ENCODE peak calls at places on chromosome 5, in eight cellular contexts. One of them, this sample, is unnamed.

GRCh38 chr5:78753093-78753531 is 104.5 kb upstream of the LHFPL2 start:
- DNase-seq in WTC11: no peak
- DNase-seq in HEK293T: no peak
- DNase-seq in H9: no peak
- DNase-seq in NCI-H82: no peak
- DNase-seq in GM13977: no peak
- DNase-seq in cardiac muscle cell: no peak
- DNase-seq in heart left ventricle: no peak
- DNase-seq in this sample: no peak

GRCh38 chr5:74500037-74500917 is 140.3 kb downstream of the ENC1 start:
- DNase-seq in WTC11: no peak
- DNase-seq in HEK293T: no peak
- DNase-seq in H9: no peak
- DNase-seq in NCI-H82: no peak
- DNase-seq in GM13977: no peak
- DNase-seq in cardiac muscle cell: no peak
- DNase-seq in heart left ventricle: no peak
- DNase-seq in this sample: no peak

GRCh38 chr5:160837749-160838593 is 14.0 kb downstream of the ATP10B start:
- DNase-seq in WTC11: no peak
- DNase-seq in HEK293T: no peak
- DNase-seq in H9: no peak
- DNase-seq in NCI-H82: no peak
- DNase-seq in GM13977: no peak
- DNase-seq in cardiac muscle cell: no peak
- DNase-seq in heart left ventricle: no peak
- DNase-seq in this sample: no peak

GRCh38 chr5:169300468-169301385 is at the start of gene SLIT3:
- DNase-seq in WTC11: peak; percentile 75
- DNase-seq in HEK293T: peak; percentile 89
- DNase-seq in H9: peak; percentile 87
- DNase-seq in NCI-H82: peak; percentile 68
- DNase-seq in GM13977: peak; percentile 40
- DNase-seq in cardiac muscle cell: peak; percentile 93
- DNase-seq in heart left ventricle: peak; percentile 61
- DNase-seq in this sample: no peak

GRCh38 chr5:21654-22233 is 70.2 kb upstream of the PLEKHG4B start:
- DNase-seq in WTC11: no peak
- DNase-seq in HEK293T: no peak
- DNase-seq in H9: no peak
- DNase-seq in NCI-H82: no peak
- DNase-seq in GM13977: no peak
- DNase-seq in cardiac muscle cell: no peak
- DNase-seq in heart left ventricle: no peak
- DNase-seq in this sample: no peak

GRCh38 chr5:55600536-55601208 is 65.9 kb upstream of the PLPP1 start:
- DNase-seq in WTC11: no peak
- DNase-seq in HEK293T: no peak
- DNase-seq in H9: no peak
- DNase-seq in NCI-H82: no peak
- DNase-seq in GM13977: peak; percentile 43
- DNase-seq in cardiac muscle cell: peak; percentile 32
- DNase-seq in heart left ventricle: peak; percentile 52
- DNase-seq in this sample: no peak

GRCh38 chr5:69231851-69232250 is 2.8 kb upstream of the CDK7 start:
- DNase-seq in WTC11: no peak
- DNase-seq in HEK293T: no peak
- DNase-seq in H9: no peak
- DNase-seq in NCI-H82: peak; percentile 33
- DNase-seq in GM13977: no peak
- DNase-seq in cardiac muscle cell: no peak
- DNase-seq in heart left ventricle: no peak
- DNase-seq in this sample: no peak

GRCh38 chr5:123947797-123948196 is 435.8 kb downstream of the CSNK1G3 start:
- DNase-seq in WTC11: no peak
- DNase-seq in HEK293T: no peak
- DNase-seq in H9: no peak
- DNase-seq in NCI-H82: no peak
- DNase-seq in GM13977: no peak
- DNase-seq in cardiac muscle cell: no peak
- DNase-seq in heart left ventricle: no peak
- DNase-seq in this sample: no peak

GRCh38 chr5:154543380-154543779 is 65.4 kb upstream of the HAND1 start:
- DNase-seq in WTC11: no peak
- DNase-seq in HEK293T: no peak
- DNase-seq in H9: no peak
- DNase-seq in NCI-H82: no peak
- DNase-seq in GM13977: no peak
- DNase-seq in cardiac muscle cell: no peak
- DNase-seq in heart left ventricle: no peak
- DNase-seq in this sample: no peak

GRCh38 chr5:136754216-136754615 is 388.9 kb upstream of the TRPC7 start:
- DNase-seq in WTC11: no peak
- DNase-seq in HEK293T: no peak
- DNase-seq in H9: no peak
- DNase-seq in NCI-H82: no peak
- DNase-seq in GM13977: no peak
- DNase-seq in cardiac muscle cell: no peak
- DNase-seq in heart left ventricle: no peak
- DNase-seq in this sample: no peak

GRCh38 chr5:78275998-78276543 is 18.4 kb downstream of the AP3B1 start:
- DNase-seq in WTC11: no peak
- DNase-seq in HEK293T: no peak
- DNase-seq in H9: no peak
- DNase-seq in NCI-H82: no peak
- DNase-seq in GM13977: no peak
- DNase-seq in cardiac muscle cell: no peak
- DNase-seq in heart left ventricle: no peak
- DNase-seq in this sample: no peak

GRCh38 chr5:99004960-99005359 is 76.2 kb upstream of the CHD1 start:
- DNase-seq in WTC11: no peak
- DNase-seq in HEK293T: no peak
- DNase-seq in H9: no peak
- DNase-seq in NCI-H82: no peak
- DNase-seq in GM13977: peak; percentile 64
- DNase-seq in cardiac muscle cell: no peak
- DNase-seq in heart left ventricle: no peak
- DNase-seq in this sample: peak; percentile 21

GRCh38 chr5:96048763-96049162 is 87.1 kb upstream of the ELL2 start:
- DNase-seq in WTC11: peak; percentile 29
- DNase-seq in HEK293T: peak; percentile 12
- DNase-seq in H9: peak; percentile 58
- DNase-seq in NCI-H82: peak; percentile 33
- DNase-seq in GM13977: no peak
- DNase-seq in cardiac muscle cell: no peak
- DNase-seq in heart left ventricle: no peak
- DNase-seq in this sample: no peak

GRCh38 chr5:153636713-153637112 is 146.2 kb downstream of the GRIA1 start:
- DNase-seq in WTC11: no peak
- DNase-seq in HEK293T: no peak
- DNase-seq in H9: no peak
- DNase-seq in NCI-H82: no peak
- DNase-seq in GM13977: no peak
- DNase-seq in cardiac muscle cell: no peak
- DNase-seq in heart left ventricle: no peak
- DNase-seq in this sample: no peak

GRCh38 chr5:9149988-9150387 is 395.9 kb downstream of the SEMA5A start:
- DNase-seq in WTC11: no peak
- DNase-seq in HEK293T: no peak
- DNase-seq in H9: no peak
- DNase-seq in NCI-H82: no peak
- DNase-seq in GM13977: no peak
- DNase-seq in cardiac muscle cell: no peak
- DNase-seq in heart left ventricle: no peak
- DNase-seq in this sample: no peak

GRCh38 chr5:59097116-59097515 is 514.2 kb downstream of the RAB3C start:
- DNase-seq in WTC11: no peak
- DNase-seq in HEK293T: no peak
- DNase-seq in H9: no peak
- DNase-seq in NCI-H82: no peak
- DNase-seq in GM13977: no peak
- DNase-seq in cardiac muscle cell: no peak
- DNase-seq in heart left ventricle: no peak
- DNase-seq in this sample: no peak

GRCh38 chr5:57825026-57825683 is 342.5 kb upstream of the ACTBL2 start:
- DNase-seq in WTC11: no peak
- DNase-seq in HEK293T: peak; percentile 7
- DNase-seq in H9: no peak
- DNase-seq in NCI-H82: no peak
- DNase-seq in GM13977: no peak
- DNase-seq in cardiac muscle cell: no peak
- DNase-seq in heart left ventricle: no peak
- DNase-seq in this sample: no peak

GRCh38 chr5:96651948-96652753 is 10.0 kb upstream of the CAST start:
- DNase-seq in WTC11: peak; percentile 48
- DNase-seq in HEK293T: peak; percentile 61
- DNase-seq in H9: peak; percentile 47
- DNase-seq in NCI-H82: peak; percentile 27
- DNase-seq in GM13977: no peak
- DNase-seq in cardiac muscle cell: no peak
- DNase-seq in heart left ventricle: no peak
- DNase-seq in this sample: no peak

GRCh38 chr5:163105456-163105855 is 331.9 kb upstream of the CCNG1 start:
- DNase-seq in WTC11: no peak
- DNase-seq in HEK293T: no peak
- DNase-seq in H9: no peak
- DNase-seq in NCI-H82: no peak
- DNase-seq in GM13977: no peak
- DNase-seq in cardiac muscle cell: no peak
- DNase-seq in heart left ventricle: no peak
- DNase-seq in this sample: no peak

GRCh38 chr5:176364765-176365662 is at the start of gene ARL10:
- DNase-seq in WTC11: peak; percentile 37
- DNase-seq in HEK293T: peak; percentile 77
- DNase-seq in H9: peak; percentile 43
- DNase-seq in NCI-H82: peak; percentile 59
- DNase-seq in GM13977: peak; percentile 85
- DNase-seq in cardiac muscle cell: peak; percentile 63
- DNase-seq in heart left ventricle: peak; percentile 47
- DNase-seq in this sample: peak; percentile 56

GRCh38 chr5:42715791-42716190 is 40.8 kb upstream of the CCDC152 start:
- DNase-seq in WTC11: no peak
- DNase-seq in HEK293T: no peak
- DNase-seq in H9: no peak
- DNase-seq in NCI-H82: no peak
- DNase-seq in GM13977: no peak
- DNase-seq in cardiac muscle cell: no peak
- DNase-seq in heart left ventricle: no peak
- DNase-seq in this sample: no peak

GRCh38 chr5:141825836-141826560 is 52.2 kb downstream of the PCDH1 start:
- DNase-seq in WTC11: no peak
- DNase-seq in HEK293T: peak; percentile 54
- DNase-seq in H9: peak; percentile 61
- DNase-seq in NCI-H82: peak; percentile 37
- DNase-seq in GM13977: peak; percentile 56
- DNase-seq in cardiac muscle cell: peak; percentile 36
- DNase-seq in heart left ventricle: no peak
- DNase-seq in this sample: no peak

GRCh38 chr5:172505840-172506638 is 51.7 kb upstream of the SH3PXD2B start:
- DNase-seq in WTC11: no peak
- DNase-seq in HEK293T: no peak
- DNase-seq in H9: peak; percentile 13
- DNase-seq in NCI-H82: no peak
- DNase-seq in GM13977: no peak
- DNase-seq in cardiac muscle cell: no peak
- DNase-seq in heart left ventricle: peak; percentile 4
- DNase-seq in this sample: no peak

GRCh38 chr5:156169495-156169894 is 157.5 kb upstream of the SGCD start:
- DNase-seq in WTC11: no peak
- DNase-seq in HEK293T: no peak
- DNase-seq in H9: no peak
- DNase-seq in NCI-H82: no peak
- DNase-seq in GM13977: no peak
- DNase-seq in cardiac muscle cell: no peak
- DNase-seq in heart left ventricle: no peak
- DNase-seq in this sample: no peak

This sample was measured in naive thymus-derived CD8-positive, alpha-beta T cell.